ENCODE peak calls at places on chromosomes 13 and 19, in five cellular contexts. L is activated naive CD4-positive, alpha-beta T cell treated with anti-CD3 and anti-CD28 coated beads, Interleukin-2, amount 10 ng/mL, durations not matched to agents 7 days and 5 days; Z is NCI-H1417; P is AG20443; T is HS-27A. E is an unnamed sample.

GRCh38 chr13:109652536-109652935 is 133.8 kb downstream of the IRS2 start:
- DNase-seq in L (no peak), Z (no peak), P (no peak), T (no peak), E (no peak)

GRCh38 chr13:46606915-46607413 is 54.0 kb downstream of the LRCH1 start:
- DNase-seq in L (no peak), Z (no peak), P (no peak), T (no peak), E (no peak)

GRCh38 chr13:105847532-105848295 is 687.7 kb downstream of the EFNB2 start:
- DNase-seq in L (no peak), Z (peak; percentile 51), P (no peak), T (no peak), E (no peak)

GRCh38 chr13:42367836-42368235 is 95.9 kb downstream of the AKAP11 start:
- DNase-seq in L (no peak), Z (no peak), P (no peak), T (no peak), E (no peak)

GRCh38 chr13:18232994-18233782 is 948.4 kb downstream of the TUBA3C start:
- DNase-seq in L (no peak), Z (no peak), P (no peak), T (no peak), E (no peak)

GRCh38 chr13:106176103-106176502 is 359.4 kb downstream of the EFNB2 start:
- DNase-seq in L (no peak), Z (no peak), P (peak; percentile 52), T (no peak), E (peak; percentile 2)

GRCh38 chr19:57282011-57282636 is 1.8 kb downstream of the ZNF460 start:
- DNase-seq in L (no peak), Z (no peak), P (no peak), T (no peak), E (no peak)

GRCh38 chr19:6402834-6403608 is 10.1 kb upstream of the GTF2F1 start:
- DNase-seq in L (no peak), Z (peak; percentile 30), P (peak; percentile 69), T (no peak), E (no peak)

GRCh38 chr19:48329167-48329891 is 4.0 kb downstream of the EMP3 start:
- DNase-seq in L (peak; percentile 58), Z (peak; percentile 8), P (peak; percentile 40), T (no peak), E (peak; percentile 59)

GRCh38 chr13:110340812-110341444 is 33.8 kb downstream of the COL4A2 start:
- DNase-seq in L (peak; percentile 68), Z (no peak), P (peak; percentile 48), T (no peak), E (no peak)

GRCh38 chr13:73544175-73544574 is 485.4 kb downstream of the KLF5 start:
- DNase-seq in L (no peak), Z (no peak), P (no peak), T (no peak), E (no peak)

GRCh38 chr13:77184455-77184854 is 142.4 kb downstream of the MYCBP2 start:
- DNase-seq in L (peak; percentile 37), Z (no peak), P (no peak), T (no peak), E (no peak)

GRCh38 chr13:110942248-110942981 is 27.5 kb upstream of the ANKRD10 start:
- DNase-seq in L (no peak), Z (no peak), P (no peak), T (no peak), E (no peak)

E was measured in amniotic stem cell.